ENCODE peak calls at places on chromosomes 3 and 15, in ten cellular contexts. One of them, this sample, is unnamed.

GRCh38 chr15:41852736-41853135 is 14.1 kb downstream of the PLA2G4B start:
- DNase-seq in ELR: no peak
- DNase-seq in kidney glomerular epithelial cell: no peak
- DNase-seq in activated CD8-positive, alpha-beta memory T cell treated with anti-CD3 and anti-CD28 coated beads for 48 hours: no peak
- DNase-seq in ecto neural progenitor cell: no peak
- DNase-seq in hepatic stellate cell: no peak
- DNase-seq in stimulated activated CD4-positive, alpha-beta T cell treated with anti-CD3 and anti-CD28 coated beads, Interleukin-4, amount 100 ng/mL, for 48 hours: no peak
- DNase-seq in pons: no peak
- DNase-seq in fibroblast of pulmonary artery: no peak
- DNase-seq in lung microvascular endothelial cell: no peak
- DNase-seq in this sample: no peak

GRCh38 chr3:14297784-14298236 is 104.6 kb upstream of the SLC6A6 start:
- DNase-seq in hepatic stellate cell: no peak
- DNase-seq in activated CD8-positive, alpha-beta memory T cell treated with anti-CD3 and anti-CD28 coated beads for 48 hours: no peak
- DNase-seq in ecto neural progenitor cell: no peak
- DNase-seq in ELR: no peak
- DNase-seq in pons: no peak
- DNase-seq in stimulated activated CD4-positive, alpha-beta T cell treated with anti-CD3 and anti-CD28 coated beads, Interleukin-4, amount 100 ng/mL, for 48 hours: no peak
- DNase-seq in lung microvascular endothelial cell: peak; percentile 15
- DNase-seq in kidney glomerular epithelial cell: no peak
- DNase-seq in fibroblast of pulmonary artery: no peak
- DNase-seq in this sample: no peak

GRCh38 chr3:10358309-10358980 is 37.5 kb upstream of the SEC13 start:
- DNase-seq in activated CD8-positive, alpha-beta memory T cell treated with anti-CD3 and anti-CD28 coated beads for 48 hours: no peak
- DNase-seq in pons: no peak
- DNase-seq in stimulated activated CD4-positive, alpha-beta T cell treated with anti-CD3 and anti-CD28 coated beads, Interleukin-4, amount 100 ng/mL, for 48 hours: no peak
- DNase-seq in lung microvascular endothelial cell: no peak
- DNase-seq in fibroblast of pulmonary artery: no peak
- DNase-seq in ELR: no peak
- DNase-seq in kidney glomerular epithelial cell: no peak
- DNase-seq in ecto neural progenitor cell: no peak
- DNase-seq in hepatic stellate cell: no peak
- DNase-seq in this sample: no peak

GRCh38 chr15:32843211-32843907 is 125.6 kb downstream of the GREM1 start:
- DNase-seq in activated CD8-positive, alpha-beta memory T cell treated with anti-CD3 and anti-CD28 coated beads for 48 hours: no peak
- DNase-seq in ELR: peak; percentile 34
- DNase-seq in lung microvascular endothelial cell: no peak
- DNase-seq in ecto neural progenitor cell: no peak
- DNase-seq in fibroblast of pulmonary artery: no peak
- DNase-seq in stimulated activated CD4-positive, alpha-beta T cell treated with anti-CD3 and anti-CD28 coated beads, Interleukin-4, amount 100 ng/mL, for 48 hours: no peak
- DNase-seq in kidney glomerular epithelial cell: no peak
- DNase-seq in hepatic stellate cell: no peak
- DNase-seq in pons: no peak
- DNase-seq in this sample: no peak

GRCh38 chr15:89486726-89487050 is 9.7 kb downstream of the RHCG start:
- DNase-seq in ELR: no peak
- DNase-seq in hepatic stellate cell: no peak
- DNase-seq in ecto neural progenitor cell: no peak
- DNase-seq in pons: no peak
- DNase-seq in activated CD8-positive, alpha-beta memory T cell treated with anti-CD3 and anti-CD28 coated beads for 48 hours: no peak
- DNase-seq in stimulated activated CD4-positive, alpha-beta T cell treated with anti-CD3 and anti-CD28 coated beads, Interleukin-4, amount 100 ng/mL, for 48 hours: peak; percentile 38
- DNase-seq in fibroblast of pulmonary artery: no peak
- DNase-seq in lung microvascular endothelial cell: no peak
- DNase-seq in kidney glomerular epithelial cell: no peak
- DNase-seq in this sample: no peak

GRCh38 chr15:75195122-75195765 is 6.4 kb upstream of the C15orf39 start:
- DNase-seq in pons: no peak
- DNase-seq in stimulated activated CD4-positive, alpha-beta T cell treated with anti-CD3 and anti-CD28 coated beads, Interleukin-4, amount 100 ng/mL, for 48 hours: no peak
- DNase-seq in activated CD8-positive, alpha-beta memory T cell treated with anti-CD3 and anti-CD28 coated beads for 48 hours: no peak
- DNase-seq in ELR: no peak
- DNase-seq in fibroblast of pulmonary artery: no peak
- DNase-seq in lung microvascular endothelial cell: no peak
- DNase-seq in kidney glomerular epithelial cell: no peak
- DNase-seq in hepatic stellate cell: no peak
- DNase-seq in ecto neural progenitor cell: peak; percentile 79
- DNase-seq in this sample: no peak

GRCh38 chr15:60005352-60006202 is 1.5 kb downstream of the FOXB1 start:
- DNase-seq in ecto neural progenitor cell: peak; percentile 60
- DNase-seq in lung microvascular endothelial cell: no peak
- DNase-seq in activated CD8-positive, alpha-beta memory T cell treated with anti-CD3 and anti-CD28 coated beads for 48 hours: no peak
- DNase-seq in hepatic stellate cell: no peak
- DNase-seq in ELR: no peak
- DNase-seq in pons: no peak
- DNase-seq in fibroblast of pulmonary artery: no peak
- DNase-seq in stimulated activated CD4-positive, alpha-beta T cell treated with anti-CD3 and anti-CD28 coated beads, Interleukin-4, amount 100 ng/mL, for 48 hours: no peak
- DNase-seq in kidney glomerular epithelial cell: no peak
- DNase-seq in this sample: no peak

GRCh38 chr3:157487339-157487738 is 15.9 kb downstream of the VEPH1 start:
- DNase-seq in stimulated activated CD4-positive, alpha-beta T cell treated with anti-CD3 and anti-CD28 coated beads, Interleukin-4, amount 100 ng/mL, for 48 hours: no peak
- DNase-seq in fibroblast of pulmonary artery: peak; percentile 69
- DNase-seq in ELR: no peak
- DNase-seq in activated CD8-positive, alpha-beta memory T cell treated with anti-CD3 and anti-CD28 coated beads for 48 hours: no peak
- DNase-seq in kidney glomerular epithelial cell: no peak
- DNase-seq in hepatic stellate cell: no peak
- DNase-seq in lung microvascular endothelial cell: no peak
- DNase-seq in ecto neural progenitor cell: no peak
- DNase-seq in pons: no peak
- DNase-seq in this sample: no peak

GRCh38 chr3:110774496-110775265 is 296.9 kb upstream of the NECTIN3 start:
- DNase-seq in ELR: peak; percentile 55
- DNase-seq in kidney glomerular epithelial cell: no peak
- DNase-seq in lung microvascular endothelial cell: no peak
- DNase-seq in pons: no peak
- DNase-seq in ecto neural progenitor cell: no peak
- DNase-seq in activated CD8-positive, alpha-beta memory T cell treated with anti-CD3 and anti-CD28 coated beads for 48 hours: no peak
- DNase-seq in stimulated activated CD4-positive, alpha-beta T cell treated with anti-CD3 and anti-CD28 coated beads, Interleukin-4, amount 100 ng/mL, for 48 hours: no peak
- DNase-seq in fibroblast of pulmonary artery: peak; percentile 17
- DNase-seq in hepatic stellate cell: no peak
- DNase-seq in this sample: no peak

GRCh38 chr15:63599401-63600000 is 2.3 kb downstream of the FBXL22 start:
- DNase-seq in lung microvascular endothelial cell: peak; percentile 62
- DNase-seq in ecto neural progenitor cell: peak; percentile 60
- DNase-seq in fibroblast of pulmonary artery: peak; percentile 50
- DNase-seq in stimulated activated CD4-positive, alpha-beta T cell treated with anti-CD3 and anti-CD28 coated beads, Interleukin-4, amount 100 ng/mL, for 48 hours: peak; percentile 34
- DNase-seq in ELR: peak; percentile 37
- DNase-seq in pons: peak; percentile 76
- DNase-seq in hepatic stellate cell: no peak
- DNase-seq in activated CD8-positive, alpha-beta memory T cell treated with anti-CD3 and anti-CD28 coated beads for 48 hours: no peak
- DNase-seq in kidney glomerular epithelial cell: peak; percentile 40
- DNase-seq in this sample: peak; percentile 66

GRCh38 chr3:123521179-123521969 is 63.5 kb downstream of the HACD2 start:
- DNase-seq in ecto neural progenitor cell: no peak
- DNase-seq in pons: no peak
- DNase-seq in stimulated activated CD4-positive, alpha-beta T cell treated with anti-CD3 and anti-CD28 coated beads, Interleukin-4, amount 100 ng/mL, for 48 hours: no peak
- DNase-seq in lung microvascular endothelial cell: peak; percentile 74
- DNase-seq in activated CD8-positive, alpha-beta memory T cell treated with anti-CD3 and anti-CD28 coated beads for 48 hours: no peak
- DNase-seq in kidney glomerular epithelial cell: no peak
- DNase-seq in hepatic stellate cell: no peak
- DNase-seq in fibroblast of pulmonary artery: peak; percentile 21
- DNase-seq in ELR: no peak
- DNase-seq in this sample: peak; percentile 69

GRCh38 chr3:79200456-79200855 is 567.3 kb downstream of the ROBO1 start:
- DNase-seq in kidney glomerular epithelial cell: no peak
- DNase-seq in ELR: no peak
- DNase-seq in ecto neural progenitor cell: no peak
- DNase-seq in lung microvascular endothelial cell: no peak
- DNase-seq in hepatic stellate cell: no peak
- DNase-seq in fibroblast of pulmonary artery: no peak
- DNase-seq in stimulated activated CD4-positive, alpha-beta T cell treated with anti-CD3 and anti-CD28 coated beads, Interleukin-4, amount 100 ng/mL, for 48 hours: no peak
- DNase-seq in pons: no peak
- DNase-seq in activated CD8-positive, alpha-beta memory T cell treated with anti-CD3 and anti-CD28 coated beads for 48 hours: no peak
- DNase-seq in this sample: no peak

GRCh38 chr15:53473886-53474285 is 285.6 kb downstream of the WDR72 start:
- DNase-seq in fibroblast of pulmonary artery: no peak
- DNase-seq in stimulated activated CD4-positive, alpha-beta T cell treated with anti-CD3 and anti-CD28 coated beads, Interleukin-4, amount 100 ng/mL, for 48 hours: no peak
- DNase-seq in kidney glomerular epithelial cell: no peak
- DNase-seq in pons: no peak
- DNase-seq in ELR: no peak
- DNase-seq in hepatic stellate cell: no peak
- DNase-seq in activated CD8-positive, alpha-beta memory T cell treated with anti-CD3 and anti-CD28 coated beads for 48 hours: no peak
- DNase-seq in ecto neural progenitor cell: no peak
- DNase-seq in lung microvascular endothelial cell: no peak
- DNase-seq in this sample: no peak

GRCh38 chr3:100561459-100562158 is 47.8 kb upstream of the ADGRG7 start:
- DNase-seq in lung microvascular endothelial cell: peak; percentile 2
- DNase-seq in pons: no peak
- DNase-seq in ecto neural progenitor cell: no peak
- DNase-seq in ELR: peak; percentile 51
- DNase-seq in stimulated activated CD4-positive, alpha-beta T cell treated with anti-CD3 and anti-CD28 coated beads, Interleukin-4, amount 100 ng/mL, for 48 hours: no peak
- DNase-seq in kidney glomerular epithelial cell: no peak
- DNase-seq in fibroblast of pulmonary artery: peak; percentile 92
- DNase-seq in hepatic stellate cell: no peak
- DNase-seq in activated CD8-positive, alpha-beta memory T cell treated with anti-CD3 and anti-CD28 coated beads for 48 hours: no peak
- DNase-seq in this sample: no peak

GRCh38 chr15:43133429-43134156 is at the start of gene TMEM62:
- DNase-seq in lung microvascular endothelial cell: peak; percentile 78
- DNase-seq in hepatic stellate cell: peak; percentile 81
- DNase-seq in kidney glomerular epithelial cell: peak; percentile 67
- DNase-seq in fibroblast of pulmonary artery: peak; percentile 50
- DNase-seq in ELR: peak; percentile 76
- DNase-seq in stimulated activated CD4-positive, alpha-beta T cell treated with anti-CD3 and anti-CD28 coated beads, Interleukin-4, amount 100 ng/mL, for 48 hours: peak; percentile 58
- DNase-seq in ecto neural progenitor cell: peak; percentile 81
- DNase-seq in pons: peak; percentile 72
- DNase-seq in activated CD8-positive, alpha-beta memory T cell treated with anti-CD3 and anti-CD28 coated beads for 48 hours: peak; percentile 32
- DNase-seq in this sample: peak; percentile 70